ENCODE peak calls at places on chromosomes 7 and 10, in seven cellular contexts. G is uterus; K is effector memory CD4-positive, alpha-beta T cell; W is mammary epithelial cell; I is CD8-positive, alpha-beta memory T cell; J is heart right ventricle; Y is spleen. A is an unnamed sample.

GRCh38 chr7:80147543-80148376 is 13.1 kb downstream of the GNAI1 start:
- DNase-seq in G (no peak), I (no peak), J (no peak), K (no peak), Y (no peak), W (peak; percentile 71), A (peak; percentile 94)

GRCh38 chr7:66353547-66353946 is 148.4 kb downstream of the TPST1 start:
- DNase-seq in W (peak; percentile 86), K (no peak), Y (no peak), I (no peak), G (no peak), J (no peak), A (no peak)

GRCh38 chr10:132023092-132023811 is 41.5 kb upstream of the BNIP3 start:
- DNase-seq in I (peak; percentile 66), W (peak; percentile 52), G (peak; percentile 64), J (peak; percentile 82), Y (peak; percentile 93), K (peak; percentile 35), A (peak; percentile 84)

GRCh38 chr7:100949227-100949930 is at the start of gene MUC3A:
- DNase-seq in J (peak; percentile 48), K (no peak), I (no peak), G (no peak), W (no peak), Y (peak; percentile 72), A (no peak)

GRCh38 chr7:106187613-106188350 is 75.7 kb upstream of the SYPL1 start:
- DNase-seq in J (no peak), G (no peak), W (peak; percentile 84), Y (no peak), I (no peak), K (no peak), A (no peak)

GRCh38 chr7:128359939-128360338 is 1.6 kb downstream of the PRRT4 start:
- DNase-seq in K (no peak), I (no peak), G (no peak), J (no peak), Y (no peak), W (no peak), A (no peak)

GRCh38 chr10:79074732-79075131 is 6.0 kb downstream of the ZMIZ1 start:
- DNase-seq in W (peak; percentile 37), G (no peak), Y (no peak), J (no peak), K (no peak), I (no peak), A (no peak)

GRCh38 chr7:83851551-83851950 is 202.6 kb upstream of the SEMA3E start:
- DNase-seq in I (no peak), Y (no peak), W (no peak), K (no peak), G (no peak), J (no peak), A (no peak)

GRCh38 chr7:29177963-29178612 is 16.5 kb upstream of the CHN2 start:
- DNase-seq in I (no peak), K (no peak), Y (peak; percentile 77), W (no peak), G (peak; percentile 61), J (peak; percentile 58), A (no peak)

GRCh38 chr10:12704488-12704887 is 297.0 kb downstream of the CCDC3 start:
- DNase-seq in W (no peak), G (no peak), J (no peak), K (no peak), Y (no peak), I (no peak), A (no peak)

GRCh38 chr10:114245128-114245791 is 6.2 kb downstream of the VWA2 start:
- DNase-seq in G (no peak), W (peak; percentile 97), I (no peak), J (no peak), K (no peak), Y (no peak), A (no peak)

GRCh38 chr10:3774018-3774813 is 10.8 kb downstream of the KLF6 start:
- DNase-seq in J (no peak), K (no peak), G (no peak), Y (no peak), I (no peak), W (peak; percentile 86), A (no peak)

GRCh38 chr7:101733713-101734475 is 83.5 kb upstream of the CUX1 start:
- DNase-seq in K (no peak), J (peak; percentile 10), I (no peak), G (peak; percentile 46), W (no peak), Y (peak; percentile 80), A (peak; percentile 87)

GRCh38 chr10:119025336-119025735 is 4.2 kb upstream of the NANOS1 start:
- DNase-seq in W (peak; percentile 52), G (peak; percentile 74), I (no peak), J (peak; percentile 87), Y (no peak), K (no peak), A (peak; percentile 32)

GRCh38 chr7:64879800-64880199 is 23.3 kb upstream of the ZNF273 start:
- DNase-seq in G (no peak), I (no peak), K (no peak), J (no peak), Y (no peak), W (no peak), A (no peak)

GRCh38 chr7:38129579-38129978 is 48.5 kb upstream of the STARD3NL start:
- DNase-seq in I (no peak), Y (no peak), G (no peak), J (no peak), K (no peak), W (no peak), A (no peak)

GRCh38 chr7:35185908-35186731 is 67.8 kb downstream of the TBX20 start:
- DNase-seq in I (no peak), W (peak; percentile 10), J (peak; percentile 43), G (no peak), K (no peak), Y (peak; percentile 65), A (peak; percentile 75)

GRCh38 chr10:17795807-17796596 is 13.1 kb upstream of the MRC1 start:
- DNase-seq in J (no peak), I (no peak), G (no peak), Y (no peak), K (no peak), W (no peak), A (no peak)

GRCh38 chr7:95334434-95334833 is 10.1 kb upstream of the PON1 start:
- DNase-seq in Y (no peak), W (no peak), I (no peak), G (no peak), K (no peak), J (no peak), A (no peak)

GRCh38 chr10:36173364-36173763 is 531.3 kb upstream of the FZD8 start:
- DNase-seq in J (peak; percentile 11), I (no peak), Y (no peak), G (no peak), W (peak; percentile 60), K (no peak), A (peak; percentile 45)

GRCh38 chr10:97072851-97073665 is 112.7 kb downstream of the SLIT1 start:
- DNase-seq in W (peak; percentile 58), J (peak; percentile 76), Y (peak; percentile 90), K (peak; percentile 43), I (peak; percentile 74), G (peak; percentile 63), A (peak; percentile 85)

GRCh38 chr10:131075218-131075770 is 236.2 kb downstream of the TCERG1L start:
- DNase-seq in J (no peak), G (no peak), I (no peak), K (no peak), W (no peak), Y (no peak), A (no peak)

GRCh38 chr10:50063100-50063499 is 4.7 kb upstream of the WASHC2A start:
- DNase-seq in I (no peak), J (no peak), K (no peak), G (no peak), Y (no peak), W (no peak), A (peak; percentile 8)

GRCh38 chr7:11727864-11728263 is 104.1 kb downstream of the THSD7A start:
- DNase-seq in I (no peak), W (no peak), K (no peak), Y (no peak), J (no peak), G (peak; percentile 14), A (no peak)

GRCh38 chr10:126390324-126390723 is 2.0 kb upstream of the ADAM12 start:
- DNase-seq in I (no peak), G (no peak), Y (no peak), K (no peak), J (no peak), W (no peak), A (no peak)
- H3K27ac ChIP-seq in I (no peak overlapping the region), G (no peak overlapping the region), Y (no peak overlapping the region), K (no peak overlapping the region), J (no peak overlapping the region), W (no peak overlapping the region), A (no peak overlapping the region)

DNA sequence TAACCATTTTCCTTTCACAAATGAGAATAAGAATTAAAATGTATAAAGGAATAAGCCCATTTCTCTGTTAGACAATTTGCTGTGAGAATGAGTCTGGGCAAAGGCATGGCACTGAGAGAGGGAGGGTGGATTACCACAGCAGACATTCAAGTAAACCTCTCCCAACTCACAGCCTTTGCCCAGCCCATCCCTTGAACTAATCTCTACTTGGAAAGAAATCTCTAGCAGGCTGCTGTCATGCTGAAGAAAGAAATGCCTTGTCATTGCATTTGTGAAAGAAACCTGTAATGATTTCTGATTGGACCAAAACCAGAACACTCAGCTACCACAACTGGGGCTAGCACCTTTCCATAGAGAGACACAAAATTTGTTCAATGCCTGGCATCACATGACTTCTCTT is 39.2 kb downstream of the CH25H start:
- DNase-seq in W (no peak), I (no peak), K (no peak), Y (no peak), G (no peak), J (no peak), A (no peak)
- H3K27ac ChIP-seq in W (no peak overlapping the region), I (no peak overlapping the region), K (no peak overlapping the region), Y (no peak overlapping the region), G (no peak overlapping the region), J (no peak overlapping the region), A (no peak overlapping the region)

DNA sequence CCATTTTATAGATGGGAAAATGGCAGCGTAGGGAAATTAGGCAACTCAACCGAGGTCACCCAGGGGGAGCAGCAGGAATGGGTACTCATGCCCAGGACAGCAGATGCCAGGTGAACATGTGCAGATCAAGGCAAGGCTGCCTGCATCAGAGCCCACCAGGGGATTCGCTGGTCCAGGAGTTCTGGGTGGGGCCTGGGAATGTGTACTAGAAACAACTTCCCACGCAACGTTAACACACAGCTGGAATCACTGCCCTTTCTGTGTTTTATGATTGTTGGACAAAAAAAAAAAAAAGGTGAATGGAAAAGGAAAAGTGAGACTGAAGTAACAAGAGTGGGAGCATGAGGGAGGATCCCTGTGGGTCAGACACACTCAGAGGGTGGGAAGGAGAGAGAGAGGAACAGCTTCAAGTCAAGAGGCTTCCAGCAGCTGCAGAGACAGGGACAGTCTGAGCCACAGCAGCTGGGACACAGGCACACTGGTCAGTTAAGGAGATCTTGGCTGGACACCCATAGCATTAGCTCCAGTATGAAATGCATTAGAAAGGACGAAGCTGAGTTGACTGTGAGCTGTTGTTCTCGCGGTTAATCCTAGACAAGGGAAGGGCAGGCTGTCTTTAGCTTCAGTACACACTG is 187.9 kb upstream of the INHBA start:
- DNase-seq in Y (no peak), W (no peak), G (no peak), I (no peak), J (peak; percentile 26), K (no peak), A (no peak)
- H3K27ac ChIP-seq in Y (no peak overlapping the region), W (no peak overlapping the region), G (no peak overlapping the region), I (no peak overlapping the region), J (no peak overlapping the region), K (no peak overlapping the region), A (no peak overlapping the region)

DNA sequence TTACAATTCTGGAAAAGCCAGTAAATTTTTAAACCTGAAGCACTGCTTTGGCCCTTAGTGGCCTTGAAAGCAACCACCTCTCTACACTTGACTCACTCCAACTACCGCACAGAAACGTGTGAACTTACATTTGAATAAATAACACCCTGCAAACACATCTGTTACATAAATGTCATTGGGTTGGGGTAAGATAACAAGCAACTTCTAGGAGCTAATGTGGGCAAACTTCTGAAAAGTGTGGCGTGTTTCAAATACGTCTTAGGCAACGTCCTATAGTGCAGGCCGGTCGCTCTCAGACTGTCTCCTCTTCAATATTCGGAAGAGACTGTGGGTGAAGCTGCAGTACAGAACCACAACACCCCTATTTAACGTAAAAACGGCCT is 474 bp downstream of the ORC5 start:
- DNase-seq in J (no peak), G (no peak), K (no peak), W (peak; percentile 11), I (no peak), Y (no peak), A (peak; percentile 25)
- H3K27ac ChIP-seq in J (peak overlapping the region; percentile 19), G (peak overlapping the region; percentile 78), K (peak overlapping the region; percentile 69), W (peak overlapping the region; percentile 69), I (peak overlapping the region; percentile 87), Y (peak overlapping the region; percentile 87), A (peak overlapping the region; percentile 87)